ENCODE peak calls at places on chromosomes 16 and 17, in four cellular contexts. A, P, I and X are unnamed samples.

GRCh38 chr17:72176516-72176851 is 55.7 kb downstream of the SOX9 start:
- DNase-seq in A (no peak), P (no peak), I (no peak), X (no peak)

GRCh38 chr17:34424814-34425490 is 61.9 kb upstream of the CCL1 start:
- DNase-seq in A (peak; percentile 31), P (no peak), I (no peak), X (no peak)

GRCh38 chr17:78341559-78342437 is 18.1 kb downstream of the SOCS3 start:
- DNase-seq in A (peak; percentile 90), P (peak; percentile 85), I (peak; percentile 83), X (peak; percentile 62)

GRCh38 chr16:57513371-57514102 is 22.8 kb downstream of the CCDC102A start:
- DNase-seq in A (no peak), P (no peak), I (no peak), X (peak; percentile 23)

GRCh38 chr16:17258848-17259713 is 211.7 kb downstream of the XYLT1 start:
- DNase-seq in A (no peak), P (no peak), I (peak; percentile 12), X (no peak)

GRCh38 chr17:67322039-67322787 is 44.2 kb downstream of the PSMD12 start:
- DNase-seq in A (peak; percentile 81), P (no peak), I (no peak), X (peak; percentile 95)

GRCh38 chr17:1714488-1714979 is 4.4 kb upstream of the TLCD2 start:
- DNase-seq in A (peak; percentile 96), P (peak; percentile 99), I (peak; percentile 95), X (peak; percentile 100)

GRCh38 chr17:40159456-40159855 is 17.8 kb upstream of the RAPGEFL1 start:
- DNase-seq in A (no peak), P (no peak), I (no peak), X (no peak)

GRCh38 chr17:42407289-42407836 is 15.7 kb downstream of the CAVIN1 start:
- DNase-seq in A (peak; percentile 79), P (peak; percentile 88), I (peak; percentile 96), X (peak; percentile 58)

GRCh38 chr17:4676777-4677176 is 27.2 kb downstream of the PELP1 start:
- DNase-seq in A (no peak), P (peak; percentile 27), I (no peak), X (no peak)

GRCh38 chr17:44071198-44071520 is 624 bp downstream of the G6PC3 start:
- DNase-seq in A (no peak), P (no peak), I (no peak), X (no peak)

GRCh38 chr17:72467841-72468653 is 347.2 kb downstream of the SOX9 start:
- DNase-seq in A (peak; percentile 64), P (peak; percentile 32), I (no peak), X (no peak)

GRCh38 chr16:73060216-73060615 is 12.3 kb upstream of the ZFHX3 start:
- DNase-seq in A (no peak), P (no peak), I (no peak), X (no peak)

GRCh38 chr17:65783845-65784334 is 222.4 kb upstream of the AXIN2 start:
- DNase-seq in A (no peak), P (no peak), I (peak; percentile 16), X (no peak)

GRCh38 chr17:9021158-9021984 is at the start of gene NTN1:
- DNase-seq in A (peak; percentile 83), P (peak; percentile 59), I (no peak), X (peak; percentile 28)

GRCh38 chr17:37045271-37045946 is 96.7 kb downstream of the AATF start:
- DNase-seq in A (peak; percentile 53), P (no peak), I (no peak), X (peak; percentile 83)

DNA sequence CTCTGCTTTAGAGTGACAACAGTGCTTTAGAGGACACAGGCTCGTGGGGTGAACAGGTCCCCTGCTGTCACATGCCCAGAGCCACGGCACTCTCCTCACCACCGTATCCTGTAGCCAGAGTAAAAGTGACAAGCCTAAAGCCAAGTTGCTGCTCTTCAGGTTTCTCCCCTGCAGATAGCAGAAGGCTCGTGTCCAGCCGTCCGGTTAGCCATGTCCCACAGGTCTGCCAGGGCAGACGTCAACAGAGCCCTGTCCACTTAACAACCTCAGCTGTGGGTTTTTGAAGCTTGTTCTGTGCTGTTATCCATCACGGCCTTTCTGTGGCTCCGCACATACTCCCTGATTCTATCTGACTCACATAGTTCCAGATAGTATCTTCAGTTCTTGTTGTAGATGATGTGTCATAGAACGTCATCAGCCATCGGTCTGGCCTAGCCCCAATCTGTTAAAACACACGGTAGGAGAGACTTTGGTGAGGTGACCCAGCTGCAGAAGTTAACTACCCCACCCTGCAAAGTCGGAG is 100.7 kb downstream of the SOCS1 start:
- DNase-seq in A (no peak), P (no peak), I (no peak), X (no peak)
- H3K9me3 ChIP-seq in A (no peaks in the 10 kb centered on the region), P (no peaks in the 10 kb centered on the region), I (no peaks in the 10 kb centered on the region), X (no peaks in the 10 kb centered on the region)

GRCh38 chr17:32278815-32279214 is 13.2 kb downstream of the RHBDL3 start:
- DNase-seq in A (no peak), P (no peak), I (no peak), X (no peak)
- H3K4me1 ChIP-seq in A (peaks cover 28% of the 10 kb centered on the region), P (peaks cover 14% of the 10 kb centered on the region), I (peaks cover 44% of the 10 kb centered on the region), X (peaks cover 4% of the 10 kb centered on the region)

GRCh38 chr17:81159611-81160265 is 5.6 kb upstream of the PVALEF start:
- DNase-seq in A (no peak), P (no peak), I (no peak), X (no peak)
- H3K4me3 ChIP-seq in A (no peak overlapping the region), P (peak overlapping the region; percentile 64), I (no peak overlapping the region), X (no peak overlapping the region)

DNA sequence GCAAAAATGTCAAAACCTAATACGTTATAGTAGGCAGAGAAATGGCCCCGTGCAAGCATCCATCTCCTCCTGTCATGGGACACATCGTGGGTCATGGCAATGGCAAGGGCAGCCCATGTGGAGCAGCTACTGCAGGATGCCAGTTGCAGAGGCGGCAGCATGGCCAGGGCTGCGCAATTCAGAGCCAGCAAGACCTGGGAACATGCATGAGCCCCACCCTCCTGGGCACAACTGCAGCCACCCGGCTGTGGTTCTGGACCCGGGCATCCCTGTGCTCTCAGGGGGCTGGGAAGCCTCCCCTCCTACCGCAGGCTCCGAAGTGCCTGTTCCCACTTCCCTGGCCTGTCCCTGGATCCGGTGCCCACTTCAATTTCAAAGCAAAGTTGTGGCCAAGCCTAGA is 203.6 kb downstream of the CPPED1 start:
- DNase-seq in A (no peak), P (no peak), I (no peak), X (no peak)
- H3K9me3 ChIP-seq in A (no peaks in the 10 kb centered on the region), P (peaks cover 23% of the 10 kb centered on the region), I (no peaks in the 10 kb centered on the region), X (no peaks in the 10 kb centered on the region)

GRCh38 chr16:86787538-86787937 is 209.2 kb downstream of the FOXL1 start:
- DNase-seq in A (no peak), P (no peak), I (no peak), X (no peak)
- H3K4me1 ChIP-seq in A (peaks cover 34% of the 10 kb centered on the region), P (no peaks in the 10 kb centered on the region), I (no peaks in the 10 kb centered on the region), X (no peaks in the 10 kb centered on the region)

DNA sequence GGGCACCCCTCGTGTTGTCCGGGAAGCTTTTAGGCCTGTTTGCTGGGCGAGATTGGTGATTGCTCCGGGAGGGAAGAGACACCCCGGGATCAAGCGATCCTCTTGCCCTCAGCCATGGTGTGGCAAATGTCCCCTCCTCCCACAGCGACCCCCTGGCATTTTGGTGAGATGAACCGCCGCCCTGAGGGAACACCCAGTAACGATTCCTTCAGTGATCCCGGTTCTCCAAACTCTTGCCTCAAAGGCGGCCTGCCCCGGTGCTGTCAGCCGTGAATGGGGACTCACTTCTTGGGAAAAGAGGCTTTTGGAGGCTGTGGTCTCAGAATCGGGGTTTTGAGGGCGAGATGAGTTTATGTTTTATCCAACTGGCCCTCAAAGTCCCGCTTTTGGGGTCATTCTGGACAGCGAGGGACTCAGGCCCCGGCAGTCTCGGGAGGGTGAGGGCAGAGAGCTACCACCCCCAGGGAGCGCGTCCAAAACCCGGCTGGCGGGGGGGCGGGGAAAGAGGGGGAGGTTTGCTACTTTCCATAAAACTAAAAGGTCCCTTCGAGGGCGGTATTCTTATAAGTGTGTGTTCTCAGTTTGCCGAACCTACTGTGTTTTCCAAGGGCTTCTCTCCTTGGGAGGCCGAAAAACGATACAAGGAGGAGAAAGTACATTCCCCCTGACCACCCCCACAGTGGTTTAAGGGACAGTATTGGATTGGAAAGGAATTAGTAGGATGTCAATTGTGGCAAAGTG is 232.7 kb downstream of the MRTFB start:
- DNase-seq in A (peak; percentile 47), P (no peak), I (no peak), X (peak; percentile 47)
- H3K4me3 ChIP-seq in A (peak overlapping the region; percentile 100), P (peak overlapping the region; percentile 96), I (peak overlapping the region; percentile 98), X (peak overlapping the region; percentile 64)

GRCh38 chr16:35637683-35638082 is 2178.3 kb downstream of the TP53TG3F start:
- DNase-seq in A (no peak), P (no peak), I (no peak), X (no peak)
- H3K9me3 ChIP-seq in A (peaks cover 33% of the 10 kb centered on the region), P (peaks cover 6% of the 10 kb centered on the region), I (no peaks in the 10 kb centered on the region), X (peaks cover 2% of the 10 kb centered on the region)

DNA sequence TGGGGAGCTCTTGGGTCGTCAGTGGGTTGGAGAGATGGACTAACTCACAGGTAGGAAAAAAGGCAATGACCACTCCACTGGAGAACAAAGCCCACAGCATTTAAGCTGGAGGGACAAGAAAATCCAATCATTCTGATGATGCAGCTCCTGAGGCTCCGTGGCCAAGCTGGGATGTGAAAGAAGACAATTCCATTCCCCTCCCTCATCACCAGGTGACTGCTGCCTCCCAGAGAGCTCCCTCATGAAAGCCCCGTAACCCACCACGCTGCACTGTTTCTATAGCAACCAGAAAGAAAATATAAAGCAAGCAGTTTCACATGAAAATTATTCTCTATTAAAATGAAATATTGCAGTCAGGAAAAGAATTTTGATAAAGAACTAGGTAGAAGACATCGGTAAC is 15.2 kb downstream of the ANKRD11 start:
- DNase-seq in A (no peak), P (no peak), I (no peak), X (no peak)
- H3K4me1 ChIP-seq in A (peaks cover 28% of the 10 kb centered on the region), P (peaks cover 96% of the 10 kb centered on the region), I (peaks cover 74% of the 10 kb centered on the region), X (peaks cover 2% of the 10 kb centered on the region)

DNA sequence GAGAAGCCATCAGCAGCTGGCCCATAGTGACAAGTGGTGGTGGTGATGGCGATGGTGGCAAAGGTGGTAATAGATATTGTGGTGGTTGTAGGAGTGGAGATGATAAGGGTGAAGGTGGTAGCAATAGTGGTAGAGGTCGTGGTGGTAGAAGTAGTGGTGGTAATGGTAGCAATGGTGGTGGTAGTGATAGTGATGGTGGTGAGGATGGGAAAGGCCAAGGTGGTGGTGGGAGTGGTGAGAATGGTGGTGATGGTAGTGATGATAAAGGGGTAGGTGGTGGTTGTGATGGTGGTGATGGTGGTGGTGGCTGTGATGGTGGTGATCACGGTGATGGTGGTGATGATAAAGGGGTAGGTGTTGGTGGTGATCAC is 13.1 kb downstream of the CDH5 start:
- DNase-seq in A (no peak), P (no peak), I (no peak), X (no peak)
- H3K4me3 ChIP-seq in A (no peak overlapping the region), P (no peak overlapping the region), I (no peak overlapping the region), X (no peak overlapping the region)